ENCODE peak calls at places on chromosomes 6 and 20, in seven cellular contexts. One of them, this sample, is unnamed.

GRCh38 chr6:155245193-155245592 is 18.6 kb upstream of the CLDN20 start:
- DNase-seq in mucosa of gallbladder: no peak
- DNase-seq in ELF-1: no peak
- DNase-seq in activated T-helper 1 cell treated with anti-CD3 and anti-CD28 coated beads, Interleukin-2, amount 50 U/mL, for 16 hours: no peak
- DNase-seq in activated CD4-positive, CD25-positive, alpha-beta regulatory T cell treated with anti-CD3 and anti-CD28 coated beads, Interleukin-2, amount 50 U/mL, for 72 hours: no peak
- DNase-seq in NCI-H774: no peak
- DNase-seq in NCI-H748 treated with DMSO at 0.1 percent for 48 hours: no peak
- DNase-seq in this sample: no peak

GRCh38 chr20:37385659-37386504 is 39.9 kb downstream of the SRC start:
- DNase-seq in mucosa of gallbladder: no peak
- DNase-seq in NCI-H774: no peak
- DNase-seq in ELF-1: no peak
- DNase-seq in NCI-H748 treated with DMSO at 0.1 percent for 48 hours: no peak
- DNase-seq in activated T-helper 1 cell treated with anti-CD3 and anti-CD28 coated beads, Interleukin-2, amount 50 U/mL, for 16 hours: no peak
- DNase-seq in activated CD4-positive, CD25-positive, alpha-beta regulatory T cell treated with anti-CD3 and anti-CD28 coated beads, Interleukin-2, amount 50 U/mL, for 72 hours: peak
- DNase-seq in this sample: no peak

GRCh38 chr6:121666809-121667208 is 231.4 kb downstream of the GJA1 start:
- DNase-seq in mucosa of gallbladder: no peak
- DNase-seq in activated T-helper 1 cell treated with anti-CD3 and anti-CD28 coated beads, Interleukin-2, amount 50 U/mL, for 16 hours: no peak
- DNase-seq in ELF-1: no peak
- DNase-seq in NCI-H774: no peak
- DNase-seq in activated CD4-positive, CD25-positive, alpha-beta regulatory T cell treated with anti-CD3 and anti-CD28 coated beads, Interleukin-2, amount 50 U/mL, for 72 hours: no peak
- DNase-seq in NCI-H748 treated with DMSO at 0.1 percent for 48 hours: no peak
- DNase-seq in this sample: no peak

GRCh38 chr20:50339196-50339901 is 148.7 kb downstream of the CEBPB start:
- DNase-seq in NCI-H774: no peak
- DNase-seq in activated CD4-positive, CD25-positive, alpha-beta regulatory T cell treated with anti-CD3 and anti-CD28 coated beads, Interleukin-2, amount 50 U/mL, for 72 hours: no peak
- DNase-seq in ELF-1: no peak
- DNase-seq in NCI-H748 treated with DMSO at 0.1 percent for 48 hours: no peak
- DNase-seq in activated T-helper 1 cell treated with anti-CD3 and anti-CD28 coated beads, Interleukin-2, amount 50 U/mL, for 16 hours: no peak
- DNase-seq in mucosa of gallbladder: no peak
- DNase-seq in this sample: no peak

GRCh38 chr6:121951918-121952379 is 447.5 kb upstream of the HSF2 start:
- DNase-seq in mucosa of gallbladder: no peak
- DNase-seq in activated T-helper 1 cell treated with anti-CD3 and anti-CD28 coated beads, Interleukin-2, amount 50 U/mL, for 16 hours: no peak
- DNase-seq in activated CD4-positive, CD25-positive, alpha-beta regulatory T cell treated with anti-CD3 and anti-CD28 coated beads, Interleukin-2, amount 50 U/mL, for 72 hours: no peak
- DNase-seq in ELF-1: no peak
- DNase-seq in NCI-H748 treated with DMSO at 0.1 percent for 48 hours: no peak
- DNase-seq in NCI-H774: no peak
- DNase-seq in this sample: no peak

GRCh38 chr20:23223908-23224307 is 126.7 kb upstream of the NXT1 start:
- DNase-seq in mucosa of gallbladder: no peak
- DNase-seq in NCI-H774: no peak
- DNase-seq in NCI-H748 treated with DMSO at 0.1 percent for 48 hours: no peak
- DNase-seq in ELF-1: no peak
- DNase-seq in activated T-helper 1 cell treated with anti-CD3 and anti-CD28 coated beads, Interleukin-2, amount 50 U/mL, for 16 hours: no peak
- DNase-seq in activated CD4-positive, CD25-positive, alpha-beta regulatory T cell treated with anti-CD3 and anti-CD28 coated beads, Interleukin-2, amount 50 U/mL, for 72 hours: no peak
- DNase-seq in this sample: no peak

GRCh38 chr20:49811825-49812462 is 684 bp upstream of the SLC9A8 start:
- DNase-seq in NCI-H748 treated with DMSO at 0.1 percent for 48 hours: no peak
- DNase-seq in activated T-helper 1 cell treated with anti-CD3 and anti-CD28 coated beads, Interleukin-2, amount 50 U/mL, for 16 hours: no peak
- DNase-seq in ELF-1: peak
- DNase-seq in NCI-H774: no peak
- DNase-seq in mucosa of gallbladder: no peak
- DNase-seq in activated CD4-positive, CD25-positive, alpha-beta regulatory T cell treated with anti-CD3 and anti-CD28 coated beads, Interleukin-2, amount 50 U/mL, for 72 hours: no peak
- DNase-seq in this sample: no peak

GRCh38 chr20:56595746-56596478 is 33.2 kb upstream of the TFAP2C start:
- DNase-seq in NCI-H774: no peak
- DNase-seq in ELF-1: peak
- DNase-seq in activated CD4-positive, CD25-positive, alpha-beta regulatory T cell treated with anti-CD3 and anti-CD28 coated beads, Interleukin-2, amount 50 U/mL, for 72 hours: no peak
- DNase-seq in activated T-helper 1 cell treated with anti-CD3 and anti-CD28 coated beads, Interleukin-2, amount 50 U/mL, for 16 hours: no peak
- DNase-seq in NCI-H748 treated with DMSO at 0.1 percent for 48 hours: no peak
- DNase-seq in mucosa of gallbladder: no peak
- DNase-seq in this sample: no peak

GRCh38 chr6:29553268-29554057 is 6.1 kb downstream of the UBD start:
- DNase-seq in NCI-H774: no peak
- DNase-seq in activated T-helper 1 cell treated with anti-CD3 and anti-CD28 coated beads, Interleukin-2, amount 50 U/mL, for 16 hours: no peak
- DNase-seq in ELF-1: peak
- DNase-seq in mucosa of gallbladder: peak
- DNase-seq in activated CD4-positive, CD25-positive, alpha-beta regulatory T cell treated with anti-CD3 and anti-CD28 coated beads, Interleukin-2, amount 50 U/mL, for 72 hours: peak
- DNase-seq in NCI-H748 treated with DMSO at 0.1 percent for 48 hours: no peak
- DNase-seq in this sample: peak

GRCh38 chr6:123380257-123380656 is 256.5 kb downstream of the TRDN start:
- DNase-seq in activated CD4-positive, CD25-positive, alpha-beta regulatory T cell treated with anti-CD3 and anti-CD28 coated beads, Interleukin-2, amount 50 U/mL, for 72 hours: no peak
- DNase-seq in ELF-1: no peak
- DNase-seq in NCI-H774: peak
- DNase-seq in activated T-helper 1 cell treated with anti-CD3 and anti-CD28 coated beads, Interleukin-2, amount 50 U/mL, for 16 hours: no peak
- DNase-seq in mucosa of gallbladder: no peak
- DNase-seq in NCI-H748 treated with DMSO at 0.1 percent for 48 hours: peak
- DNase-seq in this sample: no peak

GRCh38 chr6:130903007-130903406 is 75.8 kb downstream of the SMLR1 start:
- DNase-seq in NCI-H748 treated with DMSO at 0.1 percent for 48 hours: no peak
- DNase-seq in mucosa of gallbladder: no peak
- DNase-seq in activated CD4-positive, CD25-positive, alpha-beta regulatory T cell treated with anti-CD3 and anti-CD28 coated beads, Interleukin-2, amount 50 U/mL, for 72 hours: no peak
- DNase-seq in ELF-1: no peak
- DNase-seq in NCI-H774: no peak
- DNase-seq in activated T-helper 1 cell treated with anti-CD3 and anti-CD28 coated beads, Interleukin-2, amount 50 U/mL, for 16 hours: no peak
- DNase-seq in this sample: no peak

GRCh38 chr6:47094351-47094925 is 52.3 kb upstream of the ADGRF1 start:
- DNase-seq in NCI-H774: no peak
- DNase-seq in activated CD4-positive, CD25-positive, alpha-beta regulatory T cell treated with anti-CD3 and anti-CD28 coated beads, Interleukin-2, amount 50 U/mL, for 72 hours: no peak
- DNase-seq in activated T-helper 1 cell treated with anti-CD3 and anti-CD28 coated beads, Interleukin-2, amount 50 U/mL, for 16 hours: no peak
- DNase-seq in ELF-1: peak
- DNase-seq in NCI-H748 treated with DMSO at 0.1 percent for 48 hours: no peak
- DNase-seq in mucosa of gallbladder: peak
- DNase-seq in this sample: no peak

GRCh38 chr6:111604259-111605099 is 1.2 kb downstream of the TRAF3IP2 start:
- DNase-seq in NCI-H774: no peak
- DNase-seq in mucosa of gallbladder: peak
- DNase-seq in activated CD4-positive, CD25-positive, alpha-beta regulatory T cell treated with anti-CD3 and anti-CD28 coated beads, Interleukin-2, amount 50 U/mL, for 72 hours: no peak
- DNase-seq in NCI-H748 treated with DMSO at 0.1 percent for 48 hours: no peak
- DNase-seq in activated T-helper 1 cell treated with anti-CD3 and anti-CD28 coated beads, Interleukin-2, amount 50 U/mL, for 16 hours: no peak
- DNase-seq in ELF-1: peak
- DNase-seq in this sample: peak

GRCh38 chr6:156009656-156010055 is 554.0 kb upstream of the NOX3 start:
- DNase-seq in NCI-H774: no peak
- DNase-seq in ELF-1: no peak
- DNase-seq in activated CD4-positive, CD25-positive, alpha-beta regulatory T cell treated with anti-CD3 and anti-CD28 coated beads, Interleukin-2, amount 50 U/mL, for 72 hours: no peak
- DNase-seq in mucosa of gallbladder: no peak
- DNase-seq in activated T-helper 1 cell treated with anti-CD3 and anti-CD28 coated beads, Interleukin-2, amount 50 U/mL, for 16 hours: no peak
- DNase-seq in NCI-H748 treated with DMSO at 0.1 percent for 48 hours: no peak
- DNase-seq in this sample: no peak

GRCh38 chr20:9323622-9324021 is 190.8 kb upstream of the LAMP5 start:
- DNase-seq in activated T-helper 1 cell treated with anti-CD3 and anti-CD28 coated beads, Interleukin-2, amount 50 U/mL, for 16 hours: no peak
- DNase-seq in activated CD4-positive, CD25-positive, alpha-beta regulatory T cell treated with anti-CD3 and anti-CD28 coated beads, Interleukin-2, amount 50 U/mL, for 72 hours: no peak
- DNase-seq in mucosa of gallbladder: no peak
- DNase-seq in NCI-H748 treated with DMSO at 0.1 percent for 48 hours: no peak
- DNase-seq in ELF-1: peak
- DNase-seq in NCI-H774: no peak
- DNase-seq in this sample: no peak

GRCh38 chr6:37765182-37765780 is 54.2 kb upstream of the ZFAND3 start:
- DNase-seq in activated CD4-positive, CD25-positive, alpha-beta regulatory T cell treated with anti-CD3 and anti-CD28 coated beads, Interleukin-2, amount 50 U/mL, for 72 hours: no peak
- DNase-seq in mucosa of gallbladder: peak
- DNase-seq in ELF-1: no peak
- DNase-seq in NCI-H748 treated with DMSO at 0.1 percent for 48 hours: no peak
- DNase-seq in NCI-H774: no peak
- DNase-seq in activated T-helper 1 cell treated with anti-CD3 and anti-CD28 coated beads, Interleukin-2, amount 50 U/mL, for 16 hours: no peak
- DNase-seq in this sample: no peak

GRCh38 chr6:98832282-98833100 is 1.9 kb upstream of the POU3F2 start:
- DNase-seq in mucosa of gallbladder: no peak
- DNase-seq in activated CD4-positive, CD25-positive, alpha-beta regulatory T cell treated with anti-CD3 and anti-CD28 coated beads, Interleukin-2, amount 50 U/mL, for 72 hours: peak
- DNase-seq in NCI-H748 treated with DMSO at 0.1 percent for 48 hours: peak
- DNase-seq in NCI-H774: peak
- DNase-seq in ELF-1: no peak
- DNase-seq in activated T-helper 1 cell treated with anti-CD3 and anti-CD28 coated beads, Interleukin-2, amount 50 U/mL, for 16 hours: no peak
- DNase-seq in this sample: no peak

GRCh38 chr6:122431780-122432179 is 32.3 kb downstream of the HSF2 start:
- DNase-seq in ELF-1: no peak
- DNase-seq in NCI-H774: no peak
- DNase-seq in mucosa of gallbladder: no peak
- DNase-seq in NCI-H748 treated with DMSO at 0.1 percent for 48 hours: no peak
- DNase-seq in activated CD4-positive, CD25-positive, alpha-beta regulatory T cell treated with anti-CD3 and anti-CD28 coated beads, Interleukin-2, amount 50 U/mL, for 72 hours: no peak
- DNase-seq in activated T-helper 1 cell treated with anti-CD3 and anti-CD28 coated beads, Interleukin-2, amount 50 U/mL, for 16 hours: no peak
- DNase-seq in this sample: no peak

This sample was measured in Right ventricle myocardium superior.